ENCODE peak calls at places on chromosomes 11 and 22, in six cellular contexts. One of them, this sample, is unnamed.

GRCh38 chr22:20953668-20954500 is 13.2 kb upstream of the AIFM3 start:
- DNase-seq in A549: no peak
- DNase-seq in HepG2: peak
- DNase-seq in K562: no peak
- DNase-seq in NB4: peak
- DNase-seq in GM12878: no peak
- DNase-seq in this sample: no peak

GRCh38 chr22:17476838-17477237 is 86.5 kb upstream of the SLC25A18 start:
- DNase-seq in A549: no peak
- DNase-seq in HepG2: no peak
- DNase-seq in K562: no peak
- DNase-seq in NB4: peak
- DNase-seq in GM12878: no peak
- DNase-seq in this sample: no peak

GRCh38 chr11:12285811-12286222 is 91.6 kb upstream of the PARVA start:
- DNase-seq in A549: no peak
- DNase-seq in HepG2: no peak
- DNase-seq in K562: no peak
- DNase-seq in NB4: no peak
- DNase-seq in GM12878: no peak
- DNase-seq in this sample: peak

GRCh38 chr11:105673089-105673488 is 63.2 kb downstream of the GRIA4 start:
- DNase-seq in A549: no peak
- DNase-seq in HepG2: peak
- DNase-seq in K562: peak
- DNase-seq in NB4: peak
- DNase-seq in GM12878: no peak
- DNase-seq in this sample: peak

GRCh38 chr22:46043816-46044717 is 67.1 kb upstream of the WNT7B start:
- DNase-seq in A549: no peak
- DNase-seq in HepG2: no peak
- DNase-seq in K562: no peak
- DNase-seq in NB4: no peak
- DNase-seq in GM12878: no peak
- DNase-seq in this sample: peak

GRCh38 chr22:46359362-46359761 is 23.8 kb downstream of the TRMU start:
- DNase-seq in A549: no peak
- DNase-seq in HepG2: no peak
- DNase-seq in K562: no peak
- DNase-seq in NB4: no peak
- DNase-seq in GM12878: no peak
- DNase-seq in this sample: no peak

GRCh38 chr22:32341122-32341740 is 16.4 kb upstream of the RFPL3 start:
- DNase-seq in A549: no peak
- DNase-seq in HepG2: no peak
- DNase-seq in K562: no peak
- DNase-seq in NB4: no peak
- DNase-seq in GM12878: no peak
- DNase-seq in this sample: no peak

GRCh38 chr11:64887757-64888405 is 9.5 kb upstream of the EHD1 start:
- DNase-seq in A549: peak
- DNase-seq in HepG2: peak
- DNase-seq in K562: peak
- DNase-seq in NB4: peak
- DNase-seq in GM12878: no peak
- DNase-seq in this sample: peak

GRCh38 chr11:69183613-69184012 is 27.9 kb downstream of the SMIM38 start:
- DNase-seq in A549: no peak
- DNase-seq in HepG2: no peak
- DNase-seq in K562: no peak
- DNase-seq in NB4: no peak
- DNase-seq in GM12878: peak
- DNase-seq in this sample: no peak

GRCh38 chr11:69352715-69353325 is 58.9 kb downstream of the MYEOV start:
- DNase-seq in A549: peak
- DNase-seq in HepG2: no peak
- DNase-seq in K562: no peak
- DNase-seq in NB4: peak
- DNase-seq in GM12878: no peak
- DNase-seq in this sample: peak

GRCh38 chr11:10638285-10638684 is 55.3 kb downstream of the IRAG1 start:
- DNase-seq in A549: no peak
- DNase-seq in HepG2: no peak
- DNase-seq in K562: no peak
- DNase-seq in NB4: no peak
- DNase-seq in GM12878: no peak
- DNase-seq in this sample: no peak

GRCh38 chr11:74388678-74389327 is 9.4 kb downstream of the PGM2L1 start:
- DNase-seq in A549: peak
- DNase-seq in HepG2: peak
- DNase-seq in K562: peak
- DNase-seq in NB4: peak
- DNase-seq in GM12878: peak
- DNase-seq in this sample: peak
- TF ChIP-seq MYC in A549: no peak
- TF ChIP-seq MYC in HepG2: no peak
- TF ChIP-seq MYC in K562: no peak
- TF ChIP-seq MYC in NB4: no peak
- TF ChIP-seq MYC in GM12878: no peak
- TF ChIP-seq MYC in this sample: no peak

GRCh38 chr22:25849514-25849913 is 107.5 kb downstream of the MYO18B start:
- DNase-seq in A549: no peak
- DNase-seq in HepG2: no peak
- DNase-seq in K562: no peak
- DNase-seq in NB4: no peak
- DNase-seq in GM12878: no peak
- DNase-seq in this sample: no peak
- TF ChIP-seq MYC in A549: no peak
- TF ChIP-seq MYC in HepG2: no peak
- TF ChIP-seq MYC in K562: no peak
- TF ChIP-seq MYC in NB4: no peak
- TF ChIP-seq MYC in GM12878: no peak
- TF ChIP-seq MYC in this sample: no peak

DNA sequence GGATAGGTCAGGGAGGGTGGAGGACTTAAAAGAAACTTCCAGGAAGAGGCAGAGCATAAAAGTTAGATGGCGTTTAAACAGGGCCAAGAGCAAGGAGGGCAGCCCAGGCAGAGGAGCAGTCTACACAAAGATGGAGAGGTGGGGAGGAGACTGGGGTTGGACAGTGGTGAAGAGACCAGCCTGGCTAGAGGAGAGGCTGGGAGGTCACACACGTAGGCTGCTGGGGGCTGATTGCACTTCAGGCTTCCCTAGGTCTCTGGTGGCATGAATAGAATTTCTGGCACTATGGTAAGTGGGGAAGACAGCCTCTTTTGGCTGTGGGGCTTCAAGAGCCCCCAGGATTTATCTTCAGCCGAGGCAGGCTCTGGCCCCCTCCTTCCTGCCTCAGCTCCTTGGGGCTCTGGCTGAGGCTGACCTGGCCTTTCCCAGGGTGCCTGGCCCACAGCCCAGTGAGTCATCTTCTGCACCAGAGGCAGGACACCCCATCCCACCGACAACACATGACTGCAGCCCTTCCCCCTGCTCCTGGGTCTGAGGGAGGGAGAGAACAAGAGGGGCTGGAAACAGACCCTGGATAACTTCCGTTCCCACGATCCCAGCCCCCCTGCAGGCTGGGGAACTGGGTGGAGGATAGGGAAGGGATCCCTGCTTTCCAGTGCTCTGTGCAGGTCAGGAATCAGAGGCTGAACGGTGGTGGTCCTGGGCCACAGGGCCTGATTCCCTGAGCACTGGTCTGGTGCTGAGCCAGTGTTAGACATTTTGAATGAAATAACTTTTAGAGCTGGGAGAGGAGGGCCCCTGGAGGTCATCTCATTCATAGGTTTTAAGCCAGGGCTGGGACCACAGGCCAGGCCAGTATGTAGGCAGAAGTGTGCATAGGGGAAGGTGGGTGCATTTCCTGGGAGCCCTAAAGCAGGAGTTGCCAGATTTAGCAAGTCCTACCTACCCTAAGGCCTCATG is 26.4 kb downstream of the ARHGEF17 start:
- DNase-seq in A549: peak
- DNase-seq in HepG2: peak
- DNase-seq in K562: peak
- DNase-seq in NB4: peak
- DNase-seq in GM12878: no peak
- DNase-seq in this sample: peak
- TF ChIP-seq MYC in A549: no peak
- TF ChIP-seq MYC in HepG2: no peak
- TF ChIP-seq MYC in K562: no peak
- TF ChIP-seq MYC in NB4: no peak
- TF ChIP-seq MYC in GM12878: no peak
- TF ChIP-seq MYC in this sample: no peak

DNA sequence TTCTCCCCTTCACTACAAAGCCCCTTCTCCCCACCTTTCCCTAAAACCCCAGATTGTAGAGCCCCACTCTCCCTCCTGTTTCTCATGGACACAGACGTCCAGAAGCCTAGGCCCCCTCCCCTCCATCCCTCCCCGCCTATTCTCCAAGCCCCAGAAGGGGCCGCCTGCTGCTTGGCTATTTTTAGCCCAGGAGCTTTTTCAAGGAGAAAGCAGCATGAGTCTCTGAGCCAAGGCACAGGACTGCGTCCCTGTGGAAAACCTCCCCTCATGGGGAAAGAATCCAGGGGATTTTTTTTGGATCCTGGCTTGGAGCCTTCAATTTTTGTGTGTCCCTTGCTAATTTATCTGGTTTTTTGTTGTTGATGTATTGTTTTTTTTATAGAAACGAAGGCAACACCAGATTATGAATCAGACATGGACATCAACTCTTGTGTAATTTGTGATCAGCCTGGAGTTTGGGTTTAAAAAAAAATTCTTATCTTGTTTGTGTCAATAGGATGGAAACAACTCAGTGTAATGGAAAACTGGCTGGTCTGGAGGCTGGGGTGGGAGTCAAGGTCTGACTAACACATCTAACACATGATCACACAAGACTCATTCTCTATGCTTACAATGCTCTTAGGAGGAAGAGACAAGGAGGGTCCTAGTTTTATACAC is 17.4 kb upstream of the ACCSL start:
- DNase-seq in A549: no peak
- DNase-seq in HepG2: no peak
- DNase-seq in K562: no peak
- DNase-seq in NB4: no peak
- DNase-seq in GM12878: no peak
- DNase-seq in this sample: no peak
- TF ChIP-seq MYC in A549: no peak
- TF ChIP-seq MYC in HepG2: no peak
- TF ChIP-seq MYC in K562: no peak
- TF ChIP-seq MYC in NB4: no peak
- TF ChIP-seq MYC in GM12878: no peak
- TF ChIP-seq MYC in this sample: no peak

GRCh38 chr11:120184371-120184945 is 26.4 kb upstream of the OAF start:
- DNase-seq in A549: no peak
- DNase-seq in HepG2: no peak
- DNase-seq in K562: no peak
- DNase-seq in NB4: no peak
- DNase-seq in GM12878: no peak
- DNase-seq in this sample: no peak

GRCh38 chr11:120184946-120185677 is 25.7 kb upstream of the OAF start:
- DNase-seq in A549: no peak
- DNase-seq in HepG2: peak
- DNase-seq in K562: no peak
- DNase-seq in NB4: no peak
- DNase-seq in GM12878: no peak
- DNase-seq in this sample: no peak

GRCh38 chr11:120186408-120186798 is 24.4 kb upstream of the OAF start:
- DNase-seq in A549: no peak
- DNase-seq in HepG2: no peak
- DNase-seq in K562: no peak
- DNase-seq in NB4: no peak
- DNase-seq in GM12878: no peak
- DNase-seq in this sample: no peak

GRCh38 chr11:120186799-120187591 is 23.8 kb upstream of the OAF start:
- DNase-seq in A549: no peak
- DNase-seq in HepG2: peak
- DNase-seq in K562: no peak
- DNase-seq in NB4: no peak
- DNase-seq in GM12878: peak
- DNase-seq in this sample: no peak

DNA sequence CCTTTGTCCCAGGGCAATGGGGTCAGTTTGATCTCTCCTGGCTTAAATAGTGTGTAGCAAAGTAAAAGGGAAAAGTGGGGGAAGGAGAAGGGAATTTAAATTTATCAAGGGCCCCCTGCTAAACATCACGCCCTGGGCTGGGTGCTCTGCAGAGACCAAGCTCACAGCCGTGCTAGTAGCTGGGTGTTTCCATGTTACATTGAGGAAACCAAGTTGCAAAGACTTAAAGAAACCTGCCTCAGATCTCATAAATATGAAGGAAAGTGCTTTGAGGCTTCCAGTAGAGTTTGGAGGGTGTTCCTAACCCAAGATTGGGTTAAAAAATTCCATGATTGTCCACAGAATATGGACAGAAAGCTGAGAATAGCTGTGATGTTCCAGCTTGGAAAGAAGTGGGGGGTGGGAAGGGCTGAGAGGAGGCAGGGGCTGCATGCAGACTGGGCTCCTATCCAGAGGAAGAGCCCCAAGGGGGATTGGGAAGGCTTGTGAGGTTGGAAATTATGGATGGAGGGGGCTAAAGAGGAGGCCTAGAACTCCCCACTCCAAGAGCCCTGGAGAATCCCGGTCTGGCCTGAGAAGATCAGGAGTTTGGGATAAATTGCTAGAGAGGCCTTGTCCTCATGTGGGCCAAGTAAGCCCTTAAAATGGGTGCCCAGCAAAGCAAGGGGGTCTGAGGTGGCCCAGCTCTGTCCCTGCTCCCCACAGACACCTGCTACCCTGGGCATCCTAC is 25.0 kb upstream of the OAF start:
- DNase-seq in A549: no peak
- DNase-seq in HepG2: no peak
- DNase-seq in K562: no peak
- DNase-seq in NB4: no peak
- DNase-seq in GM12878: no peak
- DNase-seq in this sample: no peak
- TF ChIP-seq MYC in A549: no peak
- TF ChIP-seq MYC in HepG2: no peak
- TF ChIP-seq MYC in K562: no peak
- TF ChIP-seq MYC in NB4: no peak
- TF ChIP-seq MYC in GM12878: no peak
- TF ChIP-seq MYC in this sample: no peak

GRCh38 chr11:118618991-118619375 is 11.6 kb downstream of the PHLDB1 start:
- DNase-seq in A549: no peak
- DNase-seq in HepG2: no peak
- DNase-seq in K562: no peak
- DNase-seq in NB4: no peak
- DNase-seq in GM12878: no peak
- DNase-seq in this sample: peak
- TF ChIP-seq MYC in A549: no peak
- TF ChIP-seq MYC in HepG2: no peak
- TF ChIP-seq MYC in K562: no peak
- TF ChIP-seq MYC in NB4: no peak
- TF ChIP-seq MYC in GM12878: no peak
- TF ChIP-seq MYC in this sample: no peak